ENCODE peak calls at places on chromosomes 7 and 10, in seven cellular contexts. W, K, G, D, P, R and N are unnamed samples.

GRCh38 chr10:52083422-52083821 is 230.7 kb upstream of the DKK1 start:
- DNase-seq in D (no peak), P (no peak), W (no peak), K (no peak), R (no peak), G (no peak), N (no peak)

GRCh38 chr7:30321992-30322637 is 37.7 kb downstream of the ZNRF2 start:
- DNase-seq in K (no peak), W (no peak), P (no peak), G (no peak), R (no peak), D (peak), N (no peak)

GRCh38 chr10:129532838-129533237 is 65.8 kb downstream of the MGMT start:
- DNase-seq in G (no peak), K (no peak), P (no peak), D (no peak), R (no peak), W (no peak), N (no peak)

GRCh38 chr7:80134536-80135305 is at the start of gene GNAI1:
- DNase-seq in D (peak), G (peak), K (peak), P (peak), W (peak), R (peak), N (peak)

GRCh38 chr10:44233561-44234470 is 151.1 kb downstream of the CXCL12 start:
- DNase-seq in G (no peak), P (peak), R (peak), W (peak), K (peak), D (peak), N (no peak)

GRCh38 chr10:22911889-22912762 is 15.7 kb upstream of the ARMC3 start:
- DNase-seq in R (peak), P (no peak), D (peak), K (peak), W (peak), G (no peak), N (no peak)

GRCh38 chr7:72438491-72438890 is 26.4 kb upstream of the CALN1 start:
- DNase-seq in P (no peak), R (no peak), D (no peak), K (no peak), G (no peak), W (no peak), N (no peak)

GRCh38 chr7:23971031-23971430 is 261.0 kb downstream of the STK31 start:
- DNase-seq in G (no peak), K (no peak), W (no peak), D (no peak), R (no peak), P (no peak), N (no peak)

GRCh38 chr7:131530137-131530536 is 26.3 kb downstream of the PODXL start:
- DNase-seq in W (no peak), G (no peak), K (no peak), D (no peak), P (no peak), R (no peak), N (no peak)

GRCh38 chr7:51126324-51126723 is 190.3 kb downstream of the COBL start:
- DNase-seq in K (no peak), G (no peak), P (no peak), R (no peak), W (no peak), D (no peak), N (no peak)

GRCh38 chr7:141928147-141928894 is 12.1 kb downstream of the OR9A4 start:
- DNase-seq in G (no peak), D (no peak), P (no peak), W (no peak), R (no peak), K (no peak), N (no peak)

GRCh38 chr10:84427903-84428650 is 99.7 kb downstream of the CCSER2 start:
- DNase-seq in G (peak), K (no peak), W (no peak), D (no peak), R (no peak), P (no peak), N (no peak)

GRCh38 chr7:46058424-46058823 is 137.4 kb upstream of the IGFBP3 start:
- DNase-seq in K (no peak), D (no peak), G (peak), W (no peak), R (no peak), P (no peak), N (no peak)

GRCh38 chr7:11261470-11261869 is 287.8 kb downstream of the PHF14 start:
- DNase-seq in K (peak), D (no peak), G (no peak), W (no peak), P (no peak), R (no peak), N (no peak)

GRCh38 chr7:101116898-101117297 is 10.0 kb upstream of the SERPINE1 start:
- DNase-seq in D (no peak), K (no peak), W (no peak), G (no peak), R (no peak), P (no peak), N (no peak)

GRCh38 chr10:47277352-47278151 is 22.4 kb upstream of the GDF10 start:
- DNase-seq in R (no peak), W (no peak), K (no peak), G (no peak), D (no peak), P (no peak), N (no peak)

GRCh38 chr7:45104844-45105587 is 6.5 kb downstream of the TBRG4 start:
- DNase-seq in W (no peak), K (no peak), P (no peak), R (no peak), D (no peak), G (no peak), N (no peak)

GRCh38 chr10:30676319-30676718 is 46.8 kb upstream of the LYZL2 start:
- DNase-seq in D (no peak), W (no peak), K (no peak), R (no peak), G (no peak), P (no peak), N (no peak)

GRCh38 chr7:130298927-130299326 is 6.0 kb downstream of the CPA4 start:
- DNase-seq in D (no peak), R (no peak), K (no peak), W (no peak), G (no peak), P (no peak), N (no peak)

GRCh38 chr10:106134326-106135000 is 1030.0 kb downstream of the SORCS1 start:
- DNase-seq in K (no peak), W (no peak), D (no peak), P (no peak), G (no peak), R (no peak), N (no peak)

DNA sequence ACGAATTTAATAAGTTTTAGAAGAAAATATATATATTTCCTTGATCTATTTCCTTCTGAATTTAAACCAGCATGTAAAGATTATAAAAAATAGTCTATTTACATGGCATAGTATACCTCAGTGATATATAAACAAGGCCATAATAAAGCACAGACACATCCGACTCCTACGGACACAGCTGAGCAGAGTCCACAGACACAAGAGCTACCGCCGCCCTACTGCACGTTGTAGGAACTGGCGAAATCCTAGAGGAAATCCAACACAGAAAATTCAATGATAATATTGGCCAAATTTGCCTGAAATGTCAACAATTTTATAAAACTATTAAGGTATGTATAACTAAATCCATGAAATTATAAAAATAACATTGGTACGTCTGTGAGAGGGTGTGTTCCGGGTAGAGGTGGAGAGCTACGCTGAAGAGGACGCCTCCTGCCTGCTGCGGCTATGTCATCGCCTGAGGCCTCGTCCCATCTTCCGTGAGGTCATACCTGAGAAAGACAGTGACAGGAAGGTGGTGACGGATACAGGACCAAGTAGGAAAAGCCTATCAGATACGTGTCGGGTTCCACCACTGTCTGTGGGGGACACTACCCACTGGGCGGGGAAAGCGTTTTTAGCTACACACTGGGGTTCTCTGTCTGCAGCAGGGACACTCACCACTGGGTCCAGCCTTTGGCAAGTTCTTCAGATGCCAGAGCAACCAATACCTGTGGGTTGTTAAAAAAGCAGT is 29.3 kb upstream of the NCAPG2 start:
- DNase-seq in G (no peak), R (no peak), K (no peak), P (no peak), D (no peak), W (no peak), N (no peak)
- TF ChIP-seq CTCF in G (no peak), R (no peak), K (no peak), P (peak), D (no peak), W (no peak), N (no peak)

GRCh38 chr7:149334930-149335329 is 72.9 kb downstream of the ZNF783 start:
- DNase-seq in D (no peak), W (no peak), R (no peak), G (no peak), P (no peak), K (no peak), N (no peak)

GRCh38 chr7:149330914-149331567 is 69.0 kb downstream of the ZNF783 start:
- DNase-seq in G (no peak), P (no peak), D (no peak), K (no peak), W (no peak), R (no peak), N (no peak)

GRCh38 chr7:149329787-149330334 is 67.9 kb downstream of the ZNF783 start:
- DNase-seq in G (no peak), K (peak), D (no peak), W (no peak), P (no peak), R (no peak), N (no peak)

GRCh38 chr7:149333321-149333717 is 71.3 kb downstream of the ZNF783 start:
- DNase-seq in D (no peak), G (no peak), K (no peak), P (no peak), R (no peak), W (no peak), N (no peak)

DNA sequence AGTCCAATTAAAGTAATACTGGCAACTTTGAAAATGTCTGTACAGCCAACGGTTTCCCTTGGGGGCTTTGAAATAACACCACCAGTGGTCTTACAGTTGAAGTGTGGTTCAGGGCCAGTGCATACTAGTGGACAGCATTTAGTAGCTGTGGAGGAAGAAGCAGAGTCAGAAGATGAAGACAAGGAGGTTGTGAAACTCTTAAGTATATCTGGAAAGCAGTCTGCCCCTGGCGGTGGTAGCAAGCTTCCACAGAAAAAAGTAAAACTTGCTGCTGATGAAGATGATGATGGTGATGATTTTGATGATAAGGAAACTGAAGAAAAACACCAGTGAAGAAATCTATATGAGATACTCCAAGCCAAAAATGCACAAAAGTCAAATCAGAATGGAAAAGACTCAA is 72.2 kb downstream of the ZNF783 start:
- DNase-seq in G (no peak), K (no peak), W (no peak), D (no peak), R (no peak), P (no peak), N (no peak)
- TF ChIP-seq CTCF in G (no peak), K (no peak), W (no peak), D (peak), R (no peak), P (no peak), N (no peak)

DNA sequence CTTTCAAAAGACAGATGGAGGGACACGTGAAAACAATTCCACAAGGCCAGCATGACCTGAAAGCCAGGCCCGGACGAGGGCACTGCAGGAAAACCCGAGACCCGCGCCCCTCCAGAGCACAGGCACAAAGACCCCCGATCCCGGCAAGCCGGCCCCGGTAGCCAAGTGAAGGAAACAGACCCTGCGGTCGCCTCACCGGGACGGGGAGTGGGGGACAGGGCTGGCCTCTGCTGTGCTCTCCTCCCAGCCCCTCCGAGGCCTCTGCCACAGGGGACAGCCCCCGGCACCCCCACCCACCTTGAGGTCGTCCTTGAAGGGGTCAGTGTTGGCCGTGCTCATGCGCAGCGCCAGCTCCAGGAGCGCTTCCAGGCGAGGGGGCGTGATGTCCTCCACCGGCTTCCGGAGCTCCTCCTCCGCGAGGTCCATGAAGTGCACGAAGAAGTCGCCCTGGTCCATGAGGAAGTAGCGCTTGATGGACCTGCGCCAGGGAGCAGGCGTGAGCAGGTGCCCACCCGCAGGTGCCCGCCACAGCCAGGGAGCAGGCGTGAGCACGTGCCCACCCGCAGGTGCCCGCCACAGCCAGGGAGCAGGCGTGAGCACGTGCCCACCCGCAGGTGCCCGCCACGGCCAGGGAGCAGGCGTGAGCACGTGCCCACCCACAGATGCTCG is 11.3 kb upstream of the ADAM8 start:
- DNase-seq in K (no peak), G (no peak), D (no peak), W (no peak), P (no peak), R (no peak), N (no peak)
- TF ChIP-seq CTCF in K (no peak), G (no peak), D (no peak), W (no peak), P (no peak), R (no peak), N (no peak)

DNA sequence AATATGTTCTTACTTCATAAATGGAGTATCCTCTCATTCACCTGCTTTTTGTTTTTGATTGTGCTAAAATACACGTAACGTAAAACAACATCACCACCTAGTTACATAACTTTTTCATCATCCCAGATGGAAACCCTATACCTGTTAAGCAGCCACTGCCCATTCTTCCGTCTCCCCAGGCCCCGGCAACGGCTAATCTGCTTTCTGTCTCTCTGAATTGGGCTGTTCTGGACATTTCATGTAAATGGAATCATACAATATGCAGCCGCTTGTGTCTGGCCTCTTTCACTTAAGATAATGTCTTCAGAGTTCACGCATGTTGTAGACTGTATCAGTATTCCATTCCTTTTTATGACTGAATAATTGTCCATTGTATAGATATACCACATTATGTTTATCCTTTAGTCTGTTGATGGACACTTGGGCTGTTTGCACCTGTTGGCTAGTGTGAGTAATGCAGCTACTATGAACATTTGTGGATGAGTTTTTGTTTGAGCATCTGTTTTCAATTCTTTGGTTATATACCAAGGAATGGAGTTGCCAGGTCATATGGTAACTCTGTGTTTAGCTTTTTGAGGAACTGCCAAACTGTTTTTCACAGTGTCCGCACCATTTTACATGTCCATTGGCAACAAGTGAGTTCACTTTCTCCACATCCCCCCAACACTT is 14.1 kb upstream of the SUN1 start:
- DNase-seq in K (no peak), P (no peak), W (no peak), D (no peak), G (peak), R (no peak), N (no peak)
- TF ChIP-seq CTCF in K (no peak), P (peak), W (peak), D (peak), G (peak), R (peak), N (no peak)

DNA sequence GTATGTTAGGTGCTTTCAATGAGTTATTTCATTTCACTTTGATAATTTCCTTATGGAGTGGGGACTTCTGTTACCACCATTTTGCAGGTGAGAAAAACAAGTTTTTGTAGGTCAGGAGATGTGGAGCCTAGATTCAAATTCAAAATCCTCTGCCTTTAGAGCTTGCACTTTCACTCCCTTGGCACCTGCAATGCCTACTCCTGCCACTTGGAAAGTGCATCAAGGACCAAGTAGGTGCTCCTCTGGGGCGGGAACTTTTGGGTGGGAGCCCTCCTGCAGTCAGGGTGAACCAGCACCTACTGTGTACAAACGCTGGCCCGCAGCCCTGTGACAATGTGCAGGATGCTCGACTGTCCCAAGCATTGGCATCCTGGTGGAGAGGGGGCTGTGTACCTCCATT is 199.0 kb downstream of the EMX2 start:
- DNase-seq in K (no peak), D (no peak), R (no peak), W (no peak), G (no peak), P (no peak), N (no peak)
- TF ChIP-seq CTCF in K (no peak), D (no peak), R (no peak), W (peak), G (no peak), P (peak), N (no peak)

GRCh38 chr7:3162286-3162685 is 118.6 kb upstream of the CARD11 start:
- DNase-seq in P (no peak), G (peak), W (no peak), R (no peak), D (peak), K (no peak), N (no peak)
- TF ChIP-seq CTCF in P (no peak), G (no peak), W (no peak), R (no peak), D (peak), K (no peak), N (no peak)

GRCh38 chr7:75856562-75856961 is 22.3 kb upstream of the RHBDD2 start:
- DNase-seq in W (no peak), R (no peak), D (no peak), K (no peak), P (no peak), G (no peak), N (no peak)

GRCh38 chr7:75854233-75854632 is 24.6 kb upstream of the RHBDD2 start:
- DNase-seq in P (no peak), D (peak), R (no peak), W (no peak), K (no peak), G (peak), N (no peak)

GRCh38 chr7:75861636-75862035 is 17.2 kb upstream of the RHBDD2 start:
- DNase-seq in G (peak), D (peak), R (no peak), K (no peak), W (no peak), P (no peak), N (no peak)

DNA sequence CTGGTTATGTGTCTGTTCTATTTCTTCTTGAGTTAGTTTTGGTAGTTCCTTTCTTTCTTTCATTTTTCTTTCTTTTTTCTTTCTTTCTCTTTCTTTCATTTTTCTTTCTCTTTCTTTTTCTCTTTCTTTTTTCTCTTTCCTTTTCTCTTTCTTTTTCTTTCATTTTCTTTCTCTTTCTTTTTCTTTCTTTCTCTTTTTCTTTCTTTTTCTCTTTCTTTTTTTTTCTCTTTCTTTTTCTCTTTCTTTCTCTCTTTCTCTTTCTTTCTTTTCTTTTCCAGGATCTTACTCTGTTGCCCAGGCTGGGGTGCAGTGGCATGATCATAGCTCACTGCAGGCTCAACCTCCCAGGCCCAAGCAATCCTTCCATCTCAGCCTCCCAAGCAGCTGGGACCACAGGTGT is 20.4 kb upstream of the RHBDD2 start:
- DNase-seq in D (no peak), R (no peak), G (no peak), W (no peak), P (no peak), K (no peak), N (no peak)
- TF ChIP-seq CTCF in D (no peak), R (no peak), G (no peak), W (no peak), P (no peak), K (no peak), N (no peak)